ENCODE peak calls at places on chromosome 20, in ten cellular contexts. V is activated T-cell treated with anti-CD3 and anti-CD28 coated beads, Interleukin-2, amount 50 U/mL, for 4 hours; S is NT2/D1; R is heart right ventricle; I is iris pigment epithelial cell; F is brain microvascular endothelial cell; D is SHP77 treated with DMSO at 0.1 percent for 48 hours; P is bronchial epithelial cell; U is substantia nigra; E is stimulated activated CD4-positive, alpha-beta T cell treated with anti-CD3 and anti-CD28 coated beads, TNF-alpha, amount 100 ng/mL, for 48 hours. A is an unnamed sample.

GRCh38 chr20:15166744-15167143 is 829.3 kb upstream of the FLRT3 start:
- DNase-seq in V (no peak), S (no peak), R (no peak), I (no peak), F (no peak), D (no peak), P (no peak), U (no peak), E (no peak), A (no peak)

GRCh38 chr20:7893019-7893730 is 47.1 kb downstream of the HAO1 start:
- DNase-seq in V (no peak), S (no peak), R (no peak), I (no peak), F (no peak), D (no peak), P (peak; percentile 21), U (no peak), E (no peak), A (no peak)

GRCh38 chr20:57919059-57919458 is 209.2 kb upstream of the PMEPA1 start:
- DNase-seq in V (no peak), S (no peak), R (no peak), I (no peak), F (no peak), D (no peak), P (no peak), U (no peak), E (no peak), A (no peak)

GRCh38 chr20:56922497-56922896 is 293.4 kb downstream of the TFAP2C start:
- DNase-seq in V (no peak), S (no peak), R (no peak), I (no peak), F (no peak), D (no peak), P (no peak), U (no peak), E (no peak), A (no peak)

GRCh38 chr20:64057628-64058498 is 5.1 kb upstream of the TCEA2 start:
- DNase-seq in V (peak; percentile 80), S (peak; percentile 68), R (peak; percentile 84), I (peak; percentile 37), F (peak; percentile 40), D (peak; percentile 34), P (peak; percentile 38), U (no peak), E (peak; percentile 90), A (peak; percentile 78)

GRCh38 chr20:58628491-58629212 is 22.4 kb upstream of the STX16 start:
- DNase-seq in V (no peak), S (no peak), R (no peak), I (no peak), F (no peak), D (no peak), P (no peak), U (no peak), E (no peak), A (no peak)

GRCh38 chr20:21435576-21435975 is 38.2 kb upstream of the NKX2-4 start:
- DNase-seq in V (no peak), S (no peak), R (no peak), I (no peak), F (no peak), D (no peak), P (no peak), U (no peak), E (no peak), A (no peak)

GRCh38 chr20:62780204-62780603 is 16.1 kb upstream of the MRGBP start:
- DNase-seq in V (no peak), S (no peak), R (no peak), I (no peak), F (no peak), D (no peak), P (no peak), U (no peak), E (no peak), A (no peak)

GRCh38 chr20:57473246-57474042 is 51.5 kb downstream of the CTCFL start:
- DNase-seq in V (no peak), S (no peak), R (no peak), I (peak; percentile 12), F (no peak), D (no peak), P (peak; percentile 7), U (no peak), E (no peak), A (peak; percentile 87)

GRCh38 chr20:62700261-62700925 is 8.2 kb upstream of the NTSR1 start:
- DNase-seq in V (no peak), S (no peak), R (peak; percentile 2), I (no peak), F (no peak), D (no peak), P (no peak), U (no peak), E (no peak), A (no peak)

GRCh38 chr20:47411161-47411560 is 54.7 kb upstream of the ZMYND8 start:
- DNase-seq in V (no peak), S (no peak), R (no peak), I (no peak), F (no peak), D (no peak), P (no peak), U (no peak), E (no peak), A (peak; percentile 28)